ENCODE peak calls at places on chromosomes 3 and 15, in six cellular contexts. D is H1, W is coronary artery, T is breast epithelium, K is ovary, N is fibroblast of lung. U is an unnamed sample.

GRCh38 chr3:28907616-28908015 is 373.3 kb upstream of the RBMS3 start:
- DNase-seq in D (no peak), W (no peak), T (no peak), K (no peak), N (no peak), U (no peak)

GRCh38 chr3:140187648-140188221 is 252.8 kb downstream of the CLSTN2 start:
- DNase-seq in D (no peak), W (no peak), T (no peak), K (no peak), N (no peak), U (no peak)

GRCh38 chr3:55624238-55624637 is 137.1 kb upstream of the WNT5A start:
- DNase-seq in D (no peak), W (no peak), T (no peak), K (no peak), N (no peak), U (peak)

GRCh38 chr3:166190360-166190759 is 353.1 kb upstream of the BCHE start:
- DNase-seq in D (peak), W (no peak), T (no peak), K (no peak), N (peak), U (no peak)

GRCh38 chr15:59294574-59294960 is 78.1 kb downstream of the MYO1E start:
- DNase-seq in D (no peak), W (no peak), T (no peak), K (no peak), N (no peak), U (peak)

GRCh38 chr15:75213768-75214221 is 12.1 kb downstream of the C15orf39 start:
- DNase-seq in D (no peak), W (no peak), T (no peak), K (no peak), N (no peak), U (no peak)

GRCh38 chr15:78007965-78008886 is 69.3 kb downstream of the TBC1D2B start:
- DNase-seq in D (no peak), W (no peak), T (no peak), K (peak), N (peak), U (peak)

GRCh38 chr3:64048631-64049061 is 25.4 kb upstream of the PSMD6 start:
- DNase-seq in D (no peak), W (no peak), T (no peak), K (no peak), N (peak), U (no peak)

GRCh38 chr15:74438696-74439316 is 5.0 kb upstream of the SEMA7A start:
- DNase-seq in D (no peak), W (no peak), T (peak), K (peak), N (peak), U (peak)

GRCh38 chr3:81419196-81419595 is 342.2 kb downstream of the GBE1 start:
- DNase-seq in D (no peak), W (no peak), T (no peak), K (no peak), N (peak), U (peak)

GRCh38 chr3:177810162-177810623 is 612.9 kb upstream of the TBL1XR1 start:
- DNase-seq in D (no peak), W (no peak), T (no peak), K (no peak), N (peak), U (peak)

GRCh38 chr15:22884344-22884743 is 45.9 kb downstream of the NIPA2 start:
- DNase-seq in D (no peak), W (no peak), T (no peak), K (no peak), N (no peak), U (no peak)

GRCh38 chr15:96121521-96121920 is 209.0 kb upstream of the NR2F2 start:
- DNase-seq in D (no peak), W (no peak), T (no peak), K (no peak), N (peak), U (no peak)

GRCh38 chr3:48662753-48663488 is at the start of gene CELSR3:
- DNase-seq in D (peak), W (peak), T (peak), K (peak), N (peak), U (peak)

GRCh38 chr3:66236281-66236680 is 15.5 kb downstream of the SLC25A26 start:
- DNase-seq in D (no peak), W (no peak), T (no peak), K (no peak), N (no peak), U (no peak)
- TF ChIP-seq CTCF in D (peak), W (no peak), T (no peak), K (no peak), N (peak), U (no peak)

GRCh38 chr3:189714991-189715961 is 84.1 kb downstream of the TP63 start:
- DNase-seq in D (no peak), W (no peak), T (no peak), K (no peak), N (peak), U (no peak)
- H3K27ac ChIP-seq in D (no peak), W (no peak), T (no peak), K (no peak), N (no peak), U (no peak)

GRCh38 chr3:38586546-38587520 is 62.7 kb downstream of the SCN5A start:
- DNase-seq in D (no peak), W (peak), T (no peak), K (no peak), N (no peak), U (no peak)
- TF ChIP-seq CTCF in D (no peak), W (no peak), T (no peak), K (no peak), N (no peak), U (no peak)

DNA sequence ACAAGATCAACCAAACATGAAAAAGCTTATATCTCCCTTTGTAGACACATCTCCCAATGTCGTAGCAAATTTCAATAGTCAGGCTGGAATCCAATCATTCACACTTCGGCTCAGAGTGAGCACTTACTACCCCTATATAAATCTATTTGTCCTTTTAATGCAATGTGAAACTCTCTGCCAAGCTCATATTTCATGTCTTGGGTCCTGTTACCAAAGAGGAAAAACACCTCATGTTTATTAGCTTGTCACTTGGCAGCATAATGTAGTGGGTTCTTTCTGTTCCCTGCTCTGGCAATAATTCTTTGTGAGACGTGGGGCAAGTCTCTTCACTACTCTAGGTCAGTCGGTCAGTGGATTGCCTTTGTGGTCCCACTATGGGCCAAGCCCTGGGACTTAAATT is 107.1 kb downstream of the SRGAP3 start:
- DNase-seq in D (no peak), W (no peak), T (no peak), K (no peak), N (no peak), U (peak)
- H3K27ac ChIP-seq in D (no peak), W (no peak), T (peak), K (peak), N (no peak), U (peak)

GRCh38 chr15:79540551-79540950 is 108.4 kb downstream of the MINAR1 start:
- DNase-seq in D (no peak), W (no peak), T (no peak), K (no peak), N (no peak), U (no peak)
- TF ChIP-seq CTCF in D (peak), W (no peak), T (no peak), K (no peak), N (no peak), U (no peak)

GRCh38 chr15:40771242-40771641 is 1.5 kb downstream of the C15orf62 start:
- DNase-seq in D (no peak), W (no peak), T (no peak), K (no peak), N (no peak), U (no peak)
- H3K27ac ChIP-seq in D (no peak), W (no peak), T (peak), K (no peak), N (no peak), U (peak)

DNA sequence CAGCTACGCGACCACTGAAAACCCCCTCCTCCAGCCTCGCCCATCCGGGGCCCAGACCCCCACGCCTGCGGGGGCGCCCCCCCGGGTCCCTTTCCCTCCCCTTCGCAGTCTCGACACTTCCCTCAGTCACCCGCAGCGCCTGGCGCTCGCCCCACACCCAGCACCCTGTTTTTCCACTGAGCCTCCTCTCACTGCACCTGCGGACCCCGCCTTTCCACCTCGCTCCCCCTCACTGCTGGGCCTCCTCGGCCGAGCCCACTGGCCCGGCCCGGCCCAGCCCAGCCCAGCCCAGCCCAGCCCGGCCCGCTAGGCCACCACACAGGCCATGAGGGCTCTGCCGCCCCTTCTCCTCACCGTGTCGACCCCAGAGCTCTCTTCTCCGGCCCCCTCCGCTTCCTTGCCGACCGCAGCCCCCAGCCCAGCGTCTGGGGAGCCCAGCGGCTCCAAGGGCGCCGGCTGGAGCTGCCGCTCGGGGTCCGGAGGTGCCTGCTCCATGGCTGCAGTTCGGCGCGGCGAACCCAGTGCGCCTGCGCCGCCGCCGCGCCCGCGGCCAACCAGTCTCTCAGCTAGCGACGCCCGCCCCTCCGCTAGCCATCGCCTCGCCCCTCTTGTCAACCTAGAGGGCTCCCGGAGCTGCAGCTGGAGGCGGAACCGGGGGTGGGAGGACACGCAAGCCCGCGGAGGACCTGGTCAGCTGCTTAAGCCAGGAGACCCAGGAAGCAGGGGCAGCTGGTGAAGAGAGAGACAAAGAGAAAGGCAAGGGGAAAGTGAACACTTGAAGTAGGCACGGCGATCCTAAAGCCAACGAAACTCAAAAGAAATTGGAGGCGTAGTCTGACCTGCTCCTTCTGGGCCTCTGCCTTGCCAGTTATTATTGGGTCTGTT is at the start of gene SNX4:
- DNase-seq in D (peak), W (peak), T (peak), K (peak), N (peak), U (peak)
- TF ChIP-seq CTCF in D (no peak), W (no peak), T (no peak), K (no peak), N (no peak), U (no peak)

U was measured in RWPE1.